ENCODE peak calls at places on chromosomes 16 and 17, in five cellular contexts. R, M, P, K and Z are unnamed samples.

GRCh38 chr17:38724337-38724988 is 5.7 kb upstream of the CISD3 start:
- DNase-seq in K (no peak), P (no peak), M (no peak), R (peak), Z (no peak)

GRCh38 chr17:8889458-8890210 is 22.2 kb upstream of the PIK3R6 start:
- DNase-seq in R (no peak), K (no peak), P (no peak), M (no peak), Z (no peak)

GRCh38 chr16:74982303-74982702 is 2.6 kb downstream of the WDR59 start:
- DNase-seq in K (no peak), P (no peak), R (no peak), M (no peak), Z (no peak)

GRCh38 chr17:83173997-83174858 is 94.8 kb downstream of the METRNL start:
- DNase-seq in M (no peak), K (no peak), P (no peak), R (no peak), Z (no peak)

GRCh38 chr16:48526058-48526957 is 83.7 kb downstream of the N4BP1 start:
- DNase-seq in M (no peak), K (peak), P (peak), R (no peak), Z (peak)

GRCh38 chr17:55433029-55433628 is 11.5 kb upstream of the MMD start:
- DNase-seq in M (no peak), K (peak), R (no peak), P (no peak), Z (no peak)

GRCh38 chr16:28140788-28141618 is 70.8 kb downstream of the XPO6 start:
- DNase-seq in M (no peak), K (no peak), R (no peak), P (no peak), Z (peak)

GRCh38 chr16:48434653-48435318 is 49.6 kb upstream of the SIAH1 start:
- DNase-seq in R (no peak), P (no peak), K (peak), M (no peak), Z (no peak)

GRCh38 chr16:73064996-73065349 is 17.0 kb upstream of the ZFHX3 start:
- DNase-seq in M (no peak), K (no peak), R (no peak), P (no peak), Z (peak)

GRCh38 chr17:73595068-73595865 is 49.0 kb downstream of the SDK2 start:
- DNase-seq in P (peak), R (no peak), M (no peak), K (no peak), Z (no peak)

GRCh38 chr17:82214012-82214628 is 1.5 kb upstream of the CCDC57 start:
- DNase-seq in P (no peak), K (no peak), R (no peak), M (no peak), Z (no peak)

GRCh38 chr17:82804442-82805191 is 35.2 kb downstream of the ZNF750 start:
- DNase-seq in K (peak), M (no peak), R (peak), P (no peak), Z (peak)

GRCh38 chr16:67104845-67105244 is 4.9 kb upstream of the PHAF1 start:
- DNase-seq in R (no peak), K (no peak), P (no peak), M (no peak), Z (no peak)

GRCh38 chr17:59304811-59305210 is 26.6 kb upstream of the YPEL2 start:
- DNase-seq in K (no peak), R (no peak), P (no peak), M (no peak), Z (no peak)

GRCh38 chr17:59298512-59298911 is 32.9 kb upstream of the YPEL2 start:
- DNase-seq in P (no peak), K (no peak), M (no peak), R (no peak), Z (no peak)

GRCh38 chr17:59300941-59301340 is 30.5 kb upstream of the YPEL2 start:
- DNase-seq in P (no peak), R (no peak), K (no peak), M (no peak), Z (no peak)

GRCh38 chr17:59296190-59296589 is 35.3 kb upstream of the YPEL2 start:
- DNase-seq in K (no peak), M (no peak), R (no peak), P (no peak), Z (no peak)

DNA sequence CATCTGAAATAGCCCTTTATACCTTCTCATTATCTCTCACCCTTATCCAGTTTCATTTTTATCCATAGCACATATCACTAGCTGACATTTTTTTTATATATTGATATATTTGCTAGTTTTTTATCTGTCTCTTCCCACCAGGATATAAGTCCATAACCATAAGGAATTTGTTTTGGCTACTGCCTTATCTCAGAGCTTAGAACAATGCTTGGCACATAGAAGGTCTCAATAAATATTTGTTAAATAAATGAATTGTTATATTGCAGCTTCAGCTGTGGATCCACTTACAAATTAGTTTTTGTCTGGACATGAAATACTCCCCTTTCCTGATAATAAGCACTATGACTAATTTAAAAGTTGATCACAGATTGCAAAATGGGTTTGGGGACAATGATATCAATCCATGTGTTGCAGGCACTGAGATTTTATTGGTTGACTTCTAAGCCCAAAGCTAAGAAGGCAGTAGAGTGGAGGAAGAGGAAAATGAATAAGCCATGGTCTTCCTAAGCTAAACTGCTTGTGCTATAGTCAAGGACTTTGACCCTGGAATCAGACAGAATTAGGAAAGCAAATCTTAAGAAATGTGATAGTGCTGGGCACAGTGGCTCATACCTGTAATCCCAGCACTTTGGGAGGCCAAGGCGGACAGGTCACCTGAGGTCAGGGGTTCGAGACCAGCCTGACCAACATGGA is 31.9 kb upstream of the YPEL2 start:
- DNase-seq in R (no peak), M (no peak), P (no peak), K (no peak), Z (no peak)
- H3K27ac ChIP-seq in R (no peak), M (no peak), P (no peak), K (no peak), Z (no peak)

GRCh38 chr17:68515238-68515637 is 3.0 kb downstream of the PRKAR1A start:
- DNase-seq in P (no peak), K (peak), R (no peak), M (no peak), Z (peak)
- TF ChIP-seq CTCF in P (no peak), K (no peak), R (no peak), M (no peak), Z (no peak)

GRCh38 chr17:45311762-45312476 is 4.9 kb downstream of the MAP3K14 start:
- DNase-seq in K (peak), M (no peak), R (no peak), P (peak), Z (peak)
- H3K27ac ChIP-seq in K (peak), M (peak), R (peak), P (peak), Z (peak)

GRCh38 chr17:37386462-37386861 is 10.7 kb downstream of the C17orf78 start:
- DNase-seq in P (no peak), R (no peak), K (no peak), M (no peak), Z (no peak)
- TF ChIP-seq CTCF in P (no peak), R (no peak), K (no peak), M (no peak), Z (no peak)

GRCh38 chr17:2063306-2064146 is 8.6 kb downstream of the HIC1 start:
- DNase-seq in K (peak), M (no peak), R (no peak), P (no peak), Z (no peak)
- H3K27ac ChIP-seq in K (peak), M (peak), R (peak), P (peak), Z (peak)

GRCh38 chr16:90022209-90023077 is 3.2 kb upstream of the DBNDD1 start:
- DNase-seq in M (peak), P (peak), K (peak), R (peak), Z (peak)

GRCh38 chr16:90023078-90023447 is 3.8 kb upstream of the DBNDD1 start:
- DNase-seq in K (no peak), M (no peak), P (no peak), R (no peak), Z (no peak)

GRCh38 chr16:90027611-90028010 is 8.4 kb upstream of the DBNDD1 start:
- DNase-seq in K (no peak), P (no peak), M (no peak), R (no peak), Z (no peak)

GRCh38 chr16:90028985-90029384 is 9.7 kb upstream of the DBNDD1 start:
- DNase-seq in M (no peak), P (no peak), K (no peak), R (no peak), Z (no peak)

DNA sequence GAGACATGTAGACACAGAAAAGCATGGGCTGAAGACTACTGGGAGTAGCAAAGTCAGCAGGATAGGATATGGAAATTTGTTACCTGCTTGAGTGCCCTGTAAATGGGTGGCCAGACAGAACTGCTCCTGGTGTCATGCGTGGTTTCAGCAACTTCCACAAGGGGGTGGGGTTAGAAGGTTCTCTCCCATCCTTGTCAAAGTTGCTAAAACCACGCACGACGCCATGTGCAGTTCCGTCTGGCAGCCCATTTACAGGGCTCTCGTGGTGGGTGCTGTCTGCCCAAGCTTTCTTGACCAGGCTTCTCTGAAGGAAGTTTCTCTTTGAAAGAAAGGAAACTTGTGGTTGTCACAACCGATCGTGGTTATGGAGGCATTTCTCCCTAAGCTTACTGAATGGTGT is 6.9 kb upstream of the DBNDD1 start:
- DNase-seq in M (no peak), R (no peak), K (no peak), P (no peak), Z (no peak)
- TF ChIP-seq CTCF in M (no peak), R (no peak), K (no peak), P (no peak), Z (no peak)